ENCODE peak calls at places on chromosomes 4 and X, in nine cellular contexts. Y is Right ventricle myocardium superior; A is coronary artery; H is stimulated activated naive CD8-positive, alpha-beta T cell treated with anti-CD3 and anti-CD28 coated beads, Interleukin-15, amount 100 ng/mL, for 72 hours; G is stimulated activated CD8-positive, alpha-beta memory T cell treated with anti-CD3 and anti-CD28 coated beads, Interleukin-4, amount 100 ng/mL, for 1 hour; B is NAMALWA; T is iPS-NIHi11; E is activated CD4-positive, CD25-positive, alpha-beta regulatory T cell treated with anti-CD3 and anti-CD28 coated beads, Interleukin-2, amount 50 U/mL, for 16 hours; D is Karpas-422. Z is an unnamed sample.

GRCh38 chr4:184845367-184846011 is 19.7 kb upstream of the ACSL1 start:
- DNase-seq in Y (no peak), A (no peak), H (no peak), G (no peak), B (no peak), T (no peak), E (no peak), D (no peak), Z (no peak)

GRCh38 chr4:89509708-89510269 is 202.2 kb upstream of the GPRIN3 start:
- DNase-seq in Y (no peak), A (no peak), H (peak; percentile 41), G (no peak), B (no peak), T (no peak), E (no peak), D (no peak), Z (no peak)

GRCh38 chr4:8724436-8725070 is 132.0 kb downstream of the CPZ start:
- DNase-seq in Y (no peak), A (peak; percentile 64), H (no peak), G (no peak), B (no peak), T (no peak), E (no peak), D (no peak), Z (peak; percentile 27)

GRCh38 chr4:109472343-109472761 is 38.7 kb downstream of the SEC24B start:
- DNase-seq in Y (no peak), A (no peak), H (no peak), G (no peak), B (no peak), T (no peak), E (no peak), D (no peak), Z (no peak)

GRCh38 chr4:138090145-138090917 is 151.8 kb downstream of the SLC7A11 start:
- DNase-seq in Y (peak; percentile 46), A (no peak), H (peak; percentile 28), G (no peak), B (peak; percentile 87), T (peak; percentile 79), E (no peak), D (peak; percentile 88), Z (peak; percentile 69)

GRCh38 chr4:16852168-16852567 is 46.3 kb downstream of the LDB2 start:
- DNase-seq in Y (no peak), A (no peak), H (no peak), G (no peak), B (no peak), T (no peak), E (no peak), D (no peak), Z (no peak)

GRCh38 chrX:39899876-39900787 is 197.6 kb downstream of the BCOR start:
- DNase-seq in Y (no peak), A (no peak), H (no peak), G (no peak), B (no peak), T (no peak), E (no peak), D (no peak), Z (no peak)

GRCh38 chr4:140826701-140827027 is 70.5 kb upstream of the TBC1D9 start:
- DNase-seq in Y (no peak), A (no peak), H (no peak), G (no peak), B (no peak), T (no peak), E (no peak), D (no peak), Z (no peak)

GRCh38 chr4:129821963-129822362 is 726.0 kb downstream of the C4orf33 start:
- DNase-seq in Y (no peak), A (no peak), H (no peak), G (no peak), B (no peak), T (no peak), E (no peak), D (no peak), Z (no peak)

GRCh38 chrX:5306654-5307121 is 922.0 kb downstream of the NLGN4X start:
- DNase-seq in Y (no peak), A (no peak), H (peak; percentile 7), G (no peak), B (peak; percentile 0), T (no peak), E (no peak), D (peak; percentile 55), Z (no peak)

GRCh38 chrX:30533261-30533660 is 44.3 kb downstream of the TASL start:
- DNase-seq in Y (no peak), A (no peak), H (no peak), G (no peak), B (no peak), T (no peak), E (no peak), D (no peak), Z (no peak)

GRCh38 chrX:41603591-41603990 is 85.2 kb upstream of the GPR34 start:
- DNase-seq in Y (no peak), A (no peak), H (no peak), G (no peak), B (no peak), T (no peak), E (no peak), D (no peak), Z (no peak)

GRCh38 chrX:118807151-118808017 is 16.2 kb upstream of the ZCCHC12 start:
- DNase-seq in Y (no peak), A (no peak), H (peak; percentile 37), G (no peak), B (peak; percentile 67), T (peak; percentile 37), E (no peak), D (peak; percentile 85), Z (no peak)

GRCh38 chr4:24565054-24565453 is 19.3 kb downstream of the DHX15 start:
- DNase-seq in Y (no peak), A (no peak), H (no peak), G (no peak), B (no peak), T (no peak), E (no peak), D (no peak), Z (no peak)

GRCh38 chr4:21192367-21192766 is 492.1 kb downstream of the PACRGL start:
- DNase-seq in Y (no peak), A (no peak), H (no peak), G (no peak), B (peak; percentile 3), T (no peak), E (no peak), D (no peak), Z (no peak)

GRCh38 chrX:39204945-39205344 is 403.7 kb downstream of the MID1IP1 start:
- DNase-seq in Y (no peak), A (no peak), H (peak; percentile 63), G (no peak), B (no peak), T (no peak), E (no peak), D (no peak), Z (no peak)

GRCh38 chr4:187604984-187605383 is 390.6 kb upstream of the ZFP42 start:
- DNase-seq in Y (no peak), A (no peak), H (no peak), G (no peak), B (no peak), T (no peak), E (no peak), D (no peak), Z (no peak)

GRCh38 chr4:185276036-185276435 is 66.6 kb downstream of the SNX25 start:
- DNase-seq in Y (no peak), A (no peak), H (no peak), G (no peak), B (no peak), T (no peak), E (no peak), D (no peak), Z (no peak)

GRCh38 chr4:162457071-162457865 is 293.5 kb upstream of the FSTL5 start:
- DNase-seq in Y (no peak), A (no peak), H (no peak), G (no peak), B (no peak), T (no peak), E (no peak), D (no peak), Z (no peak)

GRCh38 chrX:70289793-70290770 is at the start of the genes KIF4A and PDZD11:
- DNase-seq in Y (peak; percentile 85), A (peak; percentile 81), H (peak; percentile 85), G (peak; percentile 22), B (peak; percentile 84), T (peak; percentile 94), E (peak; percentile 56), D (peak; percentile 94), Z (peak; percentile 72)

Z was measured in mesothelial cell of epicardium.